ENCODE peak calls at places on chromosome 17, in nine cellular contexts. One of them, this sample, is unnamed.

GRCh38 chr17:77846531-77847085 is 111.9 kb upstream of the TNRC6C start:
- ATAC-seq in activated T-helper 17 cell treated with anti-CD3 and anti-CD28 coated beads, Interleukin-2, amount 50 U/mL, for 72 hours: no peak
- ATAC-seq in left lung: no peak
- ATAC-seq in activated CD8-positive, alpha-beta memory T cell treated with anti-CD3 and anti-CD28 coated beads, Interleukin-2, amount 10 ng/mL, durations not matched to agents 7 days and 5 days: no peak
- ATAC-seq in activated T-cell treated with anti-CD3 and anti-CD28 coated beads, Interleukin-2, amount 50 U/mL, for 72 hours: no peak
- ATAC-seq in T-helper 17 cell: peak; percentile 2
- ATAC-seq in left ventricle myocardium superior: no peak
- ATAC-seq in gastroesophageal sphincter: no peak
- ATAC-seq in activated naive CD4-positive, alpha-beta T cell treated with anti-CD3 and anti-CD28 coated beads, Interleukin-2, amount 50 U/mL, for 72 hours: no peak
- ATAC-seq in this sample: peak; percentile 52

GRCh38 chr17:63530557-63531021 is 7.4 kb downstream of the KCNH6 start:
- ATAC-seq in activated T-helper 17 cell treated with anti-CD3 and anti-CD28 coated beads, Interleukin-2, amount 50 U/mL, for 72 hours: no peak
- ATAC-seq in left lung: no peak
- ATAC-seq in activated CD8-positive, alpha-beta memory T cell treated with anti-CD3 and anti-CD28 coated beads, Interleukin-2, amount 10 ng/mL, durations not matched to agents 7 days and 5 days: no peak
- ATAC-seq in activated T-cell treated with anti-CD3 and anti-CD28 coated beads, Interleukin-2, amount 50 U/mL, for 72 hours: no peak
- ATAC-seq in T-helper 17 cell: no peak
- ATAC-seq in left ventricle myocardium superior: no peak
- ATAC-seq in gastroesophageal sphincter: no peak
- ATAC-seq in activated naive CD4-positive, alpha-beta T cell treated with anti-CD3 and anti-CD28 coated beads, Interleukin-2, amount 50 U/mL, for 72 hours: no peak
- ATAC-seq in this sample: peak; percentile 4

GRCh38 chr17:82231562-82232321 is 2.9 kb downstream of the SLC16A3 start:
- ATAC-seq in activated T-helper 17 cell treated with anti-CD3 and anti-CD28 coated beads, Interleukin-2, amount 50 U/mL, for 72 hours: no peak
- ATAC-seq in left lung: peak; percentile 44
- ATAC-seq in activated CD8-positive, alpha-beta memory T cell treated with anti-CD3 and anti-CD28 coated beads, Interleukin-2, amount 10 ng/mL, durations not matched to agents 7 days and 5 days: no peak
- ATAC-seq in activated T-cell treated with anti-CD3 and anti-CD28 coated beads, Interleukin-2, amount 50 U/mL, for 72 hours: no peak
- ATAC-seq in T-helper 17 cell: no peak
- ATAC-seq in left ventricle myocardium superior: peak; percentile 56
- ATAC-seq in gastroesophageal sphincter: peak; percentile 58
- ATAC-seq in activated naive CD4-positive, alpha-beta T cell treated with anti-CD3 and anti-CD28 coated beads, Interleukin-2, amount 50 U/mL, for 72 hours: no peak
- ATAC-seq in this sample: peak; percentile 1

GRCh38 chr17:9971991-9972390 is 66.9 kb upstream of the RCVRN start:
- ATAC-seq in activated T-helper 17 cell treated with anti-CD3 and anti-CD28 coated beads, Interleukin-2, amount 50 U/mL, for 72 hours: no peak
- ATAC-seq in left lung: peak; percentile 47
- ATAC-seq in activated CD8-positive, alpha-beta memory T cell treated with anti-CD3 and anti-CD28 coated beads, Interleukin-2, amount 10 ng/mL, durations not matched to agents 7 days and 5 days: no peak
- ATAC-seq in activated T-cell treated with anti-CD3 and anti-CD28 coated beads, Interleukin-2, amount 50 U/mL, for 72 hours: no peak
- ATAC-seq in T-helper 17 cell: no peak
- ATAC-seq in left ventricle myocardium superior: peak; percentile 80
- ATAC-seq in gastroesophageal sphincter: peak; percentile 57
- ATAC-seq in activated naive CD4-positive, alpha-beta T cell treated with anti-CD3 and anti-CD28 coated beads, Interleukin-2, amount 50 U/mL, for 72 hours: no peak
- ATAC-seq in this sample: no peak

GRCh38 chr17:35559495-35559894 is 1.1 kb downstream of the SLFN14 start:
- ATAC-seq in activated T-helper 17 cell treated with anti-CD3 and anti-CD28 coated beads, Interleukin-2, amount 50 U/mL, for 72 hours: no peak
- ATAC-seq in left lung: no peak
- ATAC-seq in activated CD8-positive, alpha-beta memory T cell treated with anti-CD3 and anti-CD28 coated beads, Interleukin-2, amount 10 ng/mL, durations not matched to agents 7 days and 5 days: no peak
- ATAC-seq in activated T-cell treated with anti-CD3 and anti-CD28 coated beads, Interleukin-2, amount 50 U/mL, for 72 hours: no peak
- ATAC-seq in T-helper 17 cell: no peak
- ATAC-seq in left ventricle myocardium superior: no peak
- ATAC-seq in gastroesophageal sphincter: no peak
- ATAC-seq in activated naive CD4-positive, alpha-beta T cell treated with anti-CD3 and anti-CD28 coated beads, Interleukin-2, amount 50 U/mL, for 72 hours: no peak
- ATAC-seq in this sample: no peak

GRCh38 chr17:79728908-79729471 is 1.8 kb upstream of the ENPP7 start:
- ATAC-seq in activated T-helper 17 cell treated with anti-CD3 and anti-CD28 coated beads, Interleukin-2, amount 50 U/mL, for 72 hours: peak; percentile 8
- ATAC-seq in left lung: peak; percentile 5
- ATAC-seq in activated CD8-positive, alpha-beta memory T cell treated with anti-CD3 and anti-CD28 coated beads, Interleukin-2, amount 10 ng/mL, durations not matched to agents 7 days and 5 days: peak; percentile 32
- ATAC-seq in activated T-cell treated with anti-CD3 and anti-CD28 coated beads, Interleukin-2, amount 50 U/mL, for 72 hours: peak; percentile 12
- ATAC-seq in T-helper 17 cell: no peak
- ATAC-seq in left ventricle myocardium superior: no peak
- ATAC-seq in gastroesophageal sphincter: peak; percentile 22
- ATAC-seq in activated naive CD4-positive, alpha-beta T cell treated with anti-CD3 and anti-CD28 coated beads, Interleukin-2, amount 50 U/mL, for 72 hours: peak; percentile 24
- ATAC-seq in this sample: no peak

GRCh38 chr17:7538891-7539290 is 10.0 kb upstream of the TNFSF12 start:
- ATAC-seq in activated T-helper 17 cell treated with anti-CD3 and anti-CD28 coated beads, Interleukin-2, amount 50 U/mL, for 72 hours: no peak
- ATAC-seq in left lung: no peak
- ATAC-seq in activated CD8-positive, alpha-beta memory T cell treated with anti-CD3 and anti-CD28 coated beads, Interleukin-2, amount 10 ng/mL, durations not matched to agents 7 days and 5 days: no peak
- ATAC-seq in activated T-cell treated with anti-CD3 and anti-CD28 coated beads, Interleukin-2, amount 50 U/mL, for 72 hours: no peak
- ATAC-seq in T-helper 17 cell: no peak
- ATAC-seq in left ventricle myocardium superior: no peak
- ATAC-seq in gastroesophageal sphincter: no peak
- ATAC-seq in activated naive CD4-positive, alpha-beta T cell treated with anti-CD3 and anti-CD28 coated beads, Interleukin-2, amount 50 U/mL, for 72 hours: no peak
- ATAC-seq in this sample: no peak

GRCh38 chr17:64418506-64419339 is 28.1 kb upstream of the PECAM1 start:
- ATAC-seq in activated T-helper 17 cell treated with anti-CD3 and anti-CD28 coated beads, Interleukin-2, amount 50 U/mL, for 72 hours: peak; percentile 39
- ATAC-seq in left lung: peak; percentile 77
- ATAC-seq in activated CD8-positive, alpha-beta memory T cell treated with anti-CD3 and anti-CD28 coated beads, Interleukin-2, amount 10 ng/mL, durations not matched to agents 7 days and 5 days: peak; percentile 65
- ATAC-seq in activated T-cell treated with anti-CD3 and anti-CD28 coated beads, Interleukin-2, amount 50 U/mL, for 72 hours: peak; percentile 58
- ATAC-seq in T-helper 17 cell: peak; percentile 67
- ATAC-seq in left ventricle myocardium superior: peak; percentile 68
- ATAC-seq in gastroesophageal sphincter: peak; percentile 62
- ATAC-seq in activated naive CD4-positive, alpha-beta T cell treated with anti-CD3 and anti-CD28 coated beads, Interleukin-2, amount 50 U/mL, for 72 hours: peak; percentile 68
- ATAC-seq in this sample: no peak

GRCh38 chr17:81036128-81036891 is 1.4 kb downstream of the BAIAP2 start:
- ATAC-seq in activated T-helper 17 cell treated with anti-CD3 and anti-CD28 coated beads, Interleukin-2, amount 50 U/mL, for 72 hours: no peak
- ATAC-seq in left lung: no peak
- ATAC-seq in activated CD8-positive, alpha-beta memory T cell treated with anti-CD3 and anti-CD28 coated beads, Interleukin-2, amount 10 ng/mL, durations not matched to agents 7 days and 5 days: no peak
- ATAC-seq in activated T-cell treated with anti-CD3 and anti-CD28 coated beads, Interleukin-2, amount 50 U/mL, for 72 hours: no peak
- ATAC-seq in T-helper 17 cell: no peak
- ATAC-seq in left ventricle myocardium superior: no peak
- ATAC-seq in gastroesophageal sphincter: no peak
- ATAC-seq in activated naive CD4-positive, alpha-beta T cell treated with anti-CD3 and anti-CD28 coated beads, Interleukin-2, amount 50 U/mL, for 72 hours: no peak
- ATAC-seq in this sample: no peak

GRCh38 chr17:75869282-75870141 is 8.9 kb downstream of the TRIM47 start:
- ATAC-seq in activated T-helper 17 cell treated with anti-CD3 and anti-CD28 coated beads, Interleukin-2, amount 50 U/mL, for 72 hours: no peak
- ATAC-seq in left lung: peak; percentile 9
- ATAC-seq in activated CD8-positive, alpha-beta memory T cell treated with anti-CD3 and anti-CD28 coated beads, Interleukin-2, amount 10 ng/mL, durations not matched to agents 7 days and 5 days: no peak
- ATAC-seq in activated T-cell treated with anti-CD3 and anti-CD28 coated beads, Interleukin-2, amount 50 U/mL, for 72 hours: no peak
- ATAC-seq in T-helper 17 cell: no peak
- ATAC-seq in left ventricle myocardium superior: peak; percentile 58
- ATAC-seq in gastroesophageal sphincter: peak; percentile 60
- ATAC-seq in activated naive CD4-positive, alpha-beta T cell treated with anti-CD3 and anti-CD28 coated beads, Interleukin-2, amount 50 U/mL, for 72 hours: no peak
- ATAC-seq in this sample: no peak

GRCh38 chr17:36703860-36704266 is 102.5 kb downstream of the MRM1 start:
- ATAC-seq in activated T-helper 17 cell treated with anti-CD3 and anti-CD28 coated beads, Interleukin-2, amount 50 U/mL, for 72 hours: peak; percentile 62
- ATAC-seq in left lung: peak; percentile 80
- ATAC-seq in activated CD8-positive, alpha-beta memory T cell treated with anti-CD3 and anti-CD28 coated beads, Interleukin-2, amount 10 ng/mL, durations not matched to agents 7 days and 5 days: peak; percentile 77
- ATAC-seq in activated T-cell treated with anti-CD3 and anti-CD28 coated beads, Interleukin-2, amount 50 U/mL, for 72 hours: peak; percentile 32
- ATAC-seq in T-helper 17 cell: peak; percentile 70
- ATAC-seq in left ventricle myocardium superior: peak; percentile 65
- ATAC-seq in gastroesophageal sphincter: no peak
- ATAC-seq in activated naive CD4-positive, alpha-beta T cell treated with anti-CD3 and anti-CD28 coated beads, Interleukin-2, amount 50 U/mL, for 72 hours: peak; percentile 71
- ATAC-seq in this sample: no peak

GRCh38 chr17:66713533-66714042 is 121.3 kb upstream of the CACNG5 start:
- ATAC-seq in activated T-helper 17 cell treated with anti-CD3 and anti-CD28 coated beads, Interleukin-2, amount 50 U/mL, for 72 hours: peak; percentile 82
- ATAC-seq in left lung: no peak
- ATAC-seq in activated CD8-positive, alpha-beta memory T cell treated with anti-CD3 and anti-CD28 coated beads, Interleukin-2, amount 10 ng/mL, durations not matched to agents 7 days and 5 days: peak; percentile 82
- ATAC-seq in activated T-cell treated with anti-CD3 and anti-CD28 coated beads, Interleukin-2, amount 50 U/mL, for 72 hours: peak; percentile 73
- ATAC-seq in T-helper 17 cell: no peak
- ATAC-seq in left ventricle myocardium superior: peak; percentile 85
- ATAC-seq in gastroesophageal sphincter: no peak
- ATAC-seq in activated naive CD4-positive, alpha-beta T cell treated with anti-CD3 and anti-CD28 coated beads, Interleukin-2, amount 50 U/mL, for 72 hours: peak; percentile 69
- ATAC-seq in this sample: peak; percentile 48

GRCh38 chr17:77318491-77319210 is 177.9 kb downstream of the SEC14L1 start:
- ATAC-seq in activated T-helper 17 cell treated with anti-CD3 and anti-CD28 coated beads, Interleukin-2, amount 50 U/mL, for 72 hours: no peak
- ATAC-seq in left lung: peak; percentile 3
- ATAC-seq in activated CD8-positive, alpha-beta memory T cell treated with anti-CD3 and anti-CD28 coated beads, Interleukin-2, amount 10 ng/mL, durations not matched to agents 7 days and 5 days: peak; percentile 12
- ATAC-seq in activated T-cell treated with anti-CD3 and anti-CD28 coated beads, Interleukin-2, amount 50 U/mL, for 72 hours: no peak
- ATAC-seq in T-helper 17 cell: peak; percentile 8
- ATAC-seq in left ventricle myocardium superior: peak; percentile 6
- ATAC-seq in gastroesophageal sphincter: no peak
- ATAC-seq in activated naive CD4-positive, alpha-beta T cell treated with anti-CD3 and anti-CD28 coated beads, Interleukin-2, amount 50 U/mL, for 72 hours: peak; percentile 21
- ATAC-seq in this sample: no peak

GRCh38 chr17:61729690-61730268 is 133.5 kb downstream of the BRIP1 start:
- ATAC-seq in activated T-helper 17 cell treated with anti-CD3 and anti-CD28 coated beads, Interleukin-2, amount 50 U/mL, for 72 hours: no peak
- ATAC-seq in left lung: no peak
- ATAC-seq in activated CD8-positive, alpha-beta memory T cell treated with anti-CD3 and anti-CD28 coated beads, Interleukin-2, amount 10 ng/mL, durations not matched to agents 7 days and 5 days: no peak
- ATAC-seq in activated T-cell treated with anti-CD3 and anti-CD28 coated beads, Interleukin-2, amount 50 U/mL, for 72 hours: no peak
- ATAC-seq in T-helper 17 cell: no peak
- ATAC-seq in left ventricle myocardium superior: no peak
- ATAC-seq in gastroesophageal sphincter: no peak
- ATAC-seq in activated naive CD4-positive, alpha-beta T cell treated with anti-CD3 and anti-CD28 coated beads, Interleukin-2, amount 50 U/mL, for 72 hours: no peak
- ATAC-seq in this sample: no peak

GRCh38 chr17:73342549-73343167 is 30.9 kb upstream of the CDC42EP4 start:
- ATAC-seq in activated T-helper 17 cell treated with anti-CD3 and anti-CD28 coated beads, Interleukin-2, amount 50 U/mL, for 72 hours: no peak
- ATAC-seq in left lung: peak; percentile 5
- ATAC-seq in activated CD8-positive, alpha-beta memory T cell treated with anti-CD3 and anti-CD28 coated beads, Interleukin-2, amount 10 ng/mL, durations not matched to agents 7 days and 5 days: no peak
- ATAC-seq in activated T-cell treated with anti-CD3 and anti-CD28 coated beads, Interleukin-2, amount 50 U/mL, for 72 hours: no peak
- ATAC-seq in T-helper 17 cell: no peak
- ATAC-seq in left ventricle myocardium superior: peak; percentile 11
- ATAC-seq in gastroesophageal sphincter: no peak
- ATAC-seq in activated naive CD4-positive, alpha-beta T cell treated with anti-CD3 and anti-CD28 coated beads, Interleukin-2, amount 50 U/mL, for 72 hours: no peak
- ATAC-seq in this sample: no peak

GRCh38 chr17:18203308-18203707 is 19.7 kb downstream of the ALKBH5 start:
- ATAC-seq in activated T-helper 17 cell treated with anti-CD3 and anti-CD28 coated beads, Interleukin-2, amount 50 U/mL, for 72 hours: no peak
- ATAC-seq in left lung: no peak
- ATAC-seq in activated CD8-positive, alpha-beta memory T cell treated with anti-CD3 and anti-CD28 coated beads, Interleukin-2, amount 10 ng/mL, durations not matched to agents 7 days and 5 days: no peak
- ATAC-seq in activated T-cell treated with anti-CD3 and anti-CD28 coated beads, Interleukin-2, amount 50 U/mL, for 72 hours: no peak
- ATAC-seq in T-helper 17 cell: no peak
- ATAC-seq in left ventricle myocardium superior: peak; percentile 7
- ATAC-seq in gastroesophageal sphincter: no peak
- ATAC-seq in activated naive CD4-positive, alpha-beta T cell treated with anti-CD3 and anti-CD28 coated beads, Interleukin-2, amount 50 U/mL, for 72 hours: no peak
- ATAC-seq in this sample: no peak

GRCh38 chr17:56831364-56832095 is 2.2 kb downstream of the C17orf67 start:
- ATAC-seq in activated T-helper 17 cell treated with anti-CD3 and anti-CD28 coated beads, Interleukin-2, amount 50 U/mL, for 72 hours: no peak
- ATAC-seq in left lung: no peak
- ATAC-seq in activated CD8-positive, alpha-beta memory T cell treated with anti-CD3 and anti-CD28 coated beads, Interleukin-2, amount 10 ng/mL, durations not matched to agents 7 days and 5 days: no peak
- ATAC-seq in activated T-cell treated with anti-CD3 and anti-CD28 coated beads, Interleukin-2, amount 50 U/mL, for 72 hours: no peak
- ATAC-seq in T-helper 17 cell: no peak
- ATAC-seq in left ventricle myocardium superior: no peak
- ATAC-seq in gastroesophageal sphincter: no peak
- ATAC-seq in activated naive CD4-positive, alpha-beta T cell treated with anti-CD3 and anti-CD28 coated beads, Interleukin-2, amount 50 U/mL, for 72 hours: no peak
- ATAC-seq in this sample: no peak

GRCh38 chr17:68693896-68694295 is 92.7 kb upstream of the FAM20A start:
- ATAC-seq in activated T-helper 17 cell treated with anti-CD3 and anti-CD28 coated beads, Interleukin-2, amount 50 U/mL, for 72 hours: no peak
- ATAC-seq in left lung: no peak
- ATAC-seq in activated CD8-positive, alpha-beta memory T cell treated with anti-CD3 and anti-CD28 coated beads, Interleukin-2, amount 10 ng/mL, durations not matched to agents 7 days and 5 days: no peak
- ATAC-seq in activated T-cell treated with anti-CD3 and anti-CD28 coated beads, Interleukin-2, amount 50 U/mL, for 72 hours: no peak
- ATAC-seq in T-helper 17 cell: no peak
- ATAC-seq in left ventricle myocardium superior: no peak
- ATAC-seq in gastroesophageal sphincter: no peak
- ATAC-seq in activated naive CD4-positive, alpha-beta T cell treated with anti-CD3 and anti-CD28 coated beads, Interleukin-2, amount 50 U/mL, for 72 hours: no peak
- ATAC-seq in this sample: no peak

GRCh38 chr17:75927286-75927922 is 13.4 kb downstream of the FBF1 start:
- ATAC-seq in activated T-helper 17 cell treated with anti-CD3 and anti-CD28 coated beads, Interleukin-2, amount 50 U/mL, for 72 hours: no peak
- ATAC-seq in left lung: peak; percentile 86
- ATAC-seq in activated CD8-positive, alpha-beta memory T cell treated with anti-CD3 and anti-CD28 coated beads, Interleukin-2, amount 10 ng/mL, durations not matched to agents 7 days and 5 days: no peak
- ATAC-seq in activated T-cell treated with anti-CD3 and anti-CD28 coated beads, Interleukin-2, amount 50 U/mL, for 72 hours: no peak
- ATAC-seq in T-helper 17 cell: no peak
- ATAC-seq in left ventricle myocardium superior: peak; percentile 46
- ATAC-seq in gastroesophageal sphincter: no peak
- ATAC-seq in activated naive CD4-positive, alpha-beta T cell treated with anti-CD3 and anti-CD28 coated beads, Interleukin-2, amount 50 U/mL, for 72 hours: no peak
- ATAC-seq in this sample: no peak

GRCh38 chr17:54269886-54270285 is 447.2 kb downstream of the KIF2B start:
- ATAC-seq in activated T-helper 17 cell treated with anti-CD3 and anti-CD28 coated beads, Interleukin-2, amount 50 U/mL, for 72 hours: no peak
- ATAC-seq in left lung: no peak
- ATAC-seq in activated CD8-positive, alpha-beta memory T cell treated with anti-CD3 and anti-CD28 coated beads, Interleukin-2, amount 10 ng/mL, durations not matched to agents 7 days and 5 days: no peak
- ATAC-seq in activated T-cell treated with anti-CD3 and anti-CD28 coated beads, Interleukin-2, amount 50 U/mL, for 72 hours: no peak
- ATAC-seq in T-helper 17 cell: no peak
- ATAC-seq in left ventricle myocardium superior: no peak
- ATAC-seq in gastroesophageal sphincter: no peak
- ATAC-seq in activated naive CD4-positive, alpha-beta T cell treated with anti-CD3 and anti-CD28 coated beads, Interleukin-2, amount 50 U/mL, for 72 hours: no peak
- ATAC-seq in this sample: no peak

GRCh38 chr17:47316316-47316715 is 7.4 kb upstream of the EFCAB13 start:
- ATAC-seq in activated T-helper 17 cell treated with anti-CD3 and anti-CD28 coated beads, Interleukin-2, amount 50 U/mL, for 72 hours: no peak
- ATAC-seq in left lung: peak; percentile 42
- ATAC-seq in activated CD8-positive, alpha-beta memory T cell treated with anti-CD3 and anti-CD28 coated beads, Interleukin-2, amount 10 ng/mL, durations not matched to agents 7 days and 5 days: no peak
- ATAC-seq in activated T-cell treated with anti-CD3 and anti-CD28 coated beads, Interleukin-2, amount 50 U/mL, for 72 hours: no peak
- ATAC-seq in T-helper 17 cell: no peak
- ATAC-seq in left ventricle myocardium superior: peak; percentile 60
- ATAC-seq in gastroesophageal sphincter: peak; percentile 75
- ATAC-seq in activated naive CD4-positive, alpha-beta T cell treated with anti-CD3 and anti-CD28 coated beads, Interleukin-2, amount 50 U/mL, for 72 hours: no peak
- ATAC-seq in this sample: no peak

GRCh38 chr17:17453088-17453487 is 23.7 kb upstream of the MED9 start:
- ATAC-seq in activated T-helper 17 cell treated with anti-CD3 and anti-CD28 coated beads, Interleukin-2, amount 50 U/mL, for 72 hours: no peak
- ATAC-seq in left lung: no peak
- ATAC-seq in activated CD8-positive, alpha-beta memory T cell treated with anti-CD3 and anti-CD28 coated beads, Interleukin-2, amount 10 ng/mL, durations not matched to agents 7 days and 5 days: no peak
- ATAC-seq in activated T-cell treated with anti-CD3 and anti-CD28 coated beads, Interleukin-2, amount 50 U/mL, for 72 hours: no peak
- ATAC-seq in T-helper 17 cell: no peak
- ATAC-seq in left ventricle myocardium superior: no peak
- ATAC-seq in gastroesophageal sphincter: no peak
- ATAC-seq in activated naive CD4-positive, alpha-beta T cell treated with anti-CD3 and anti-CD28 coated beads, Interleukin-2, amount 50 U/mL, for 72 hours: no peak
- ATAC-seq in this sample: no peak

GRCh38 chr17:13346081-13346533 is 255.6 kb downstream of the HS3ST3A1 start:
- ATAC-seq in activated T-helper 17 cell treated with anti-CD3 and anti-CD28 coated beads, Interleukin-2, amount 50 U/mL, for 72 hours: peak; percentile 60
- ATAC-seq in left lung: peak; percentile 70
- ATAC-seq in activated CD8-positive, alpha-beta memory T cell treated with anti-CD3 and anti-CD28 coated beads, Interleukin-2, amount 10 ng/mL, durations not matched to agents 7 days and 5 days: no peak
- ATAC-seq in activated T-cell treated with anti-CD3 and anti-CD28 coated beads, Interleukin-2, amount 50 U/mL, for 72 hours: peak; percentile 43
- ATAC-seq in T-helper 17 cell: no peak
- ATAC-seq in left ventricle myocardium superior: no peak
- ATAC-seq in gastroesophageal sphincter: no peak
- ATAC-seq in activated naive CD4-positive, alpha-beta T cell treated with anti-CD3 and anti-CD28 coated beads, Interleukin-2, amount 50 U/mL, for 72 hours: peak; percentile 27
- ATAC-seq in this sample: peak; percentile 24

GRCh38 chr17:15514469-15514868 is 47.0 kb upstream of the CDRT4 start:
- ATAC-seq in activated T-helper 17 cell treated with anti-CD3 and anti-CD28 coated beads, Interleukin-2, amount 50 U/mL, for 72 hours: no peak
- ATAC-seq in left lung: peak; percentile 63
- ATAC-seq in activated CD8-positive, alpha-beta memory T cell treated with anti-CD3 and anti-CD28 coated beads, Interleukin-2, amount 10 ng/mL, durations not matched to agents 7 days and 5 days: no peak
- ATAC-seq in activated T-cell treated with anti-CD3 and anti-CD28 coated beads, Interleukin-2, amount 50 U/mL, for 72 hours: no peak
- ATAC-seq in T-helper 17 cell: no peak
- ATAC-seq in left ventricle myocardium superior: no peak
- ATAC-seq in gastroesophageal sphincter: no peak
- ATAC-seq in activated naive CD4-positive, alpha-beta T cell treated with anti-CD3 and anti-CD28 coated beads, Interleukin-2, amount 50 U/mL, for 72 hours: no peak
- ATAC-seq in this sample: no peak

GRCh38 chr17:73717690-73718089 is 73.4 kb upstream of the SDK2 start:
- ATAC-seq in activated T-helper 17 cell treated with anti-CD3 and anti-CD28 coated beads, Interleukin-2, amount 50 U/mL, for 72 hours: no peak
- ATAC-seq in left lung: no peak
- ATAC-seq in activated CD8-positive, alpha-beta memory T cell treated with anti-CD3 and anti-CD28 coated beads, Interleukin-2, amount 10 ng/mL, durations not matched to agents 7 days and 5 days: no peak
- ATAC-seq in activated T-cell treated with anti-CD3 and anti-CD28 coated beads, Interleukin-2, amount 50 U/mL, for 72 hours: no peak
- ATAC-seq in T-helper 17 cell: no peak
- ATAC-seq in left ventricle myocardium superior: no peak
- ATAC-seq in gastroesophageal sphincter: no peak
- ATAC-seq in activated naive CD4-positive, alpha-beta T cell treated with anti-CD3 and anti-CD28 coated beads, Interleukin-2, amount 50 U/mL, for 72 hours: no peak
- ATAC-seq in this sample: no peak

GRCh38 chr17:77382966-77383612 is 242.3 kb downstream of the SEC14L1 start:
- ATAC-seq in activated T-helper 17 cell treated with anti-CD3 and anti-CD28 coated beads, Interleukin-2, amount 50 U/mL, for 72 hours: no peak
- ATAC-seq in left lung: peak; percentile 19
- ATAC-seq in activated CD8-positive, alpha-beta memory T cell treated with anti-CD3 and anti-CD28 coated beads, Interleukin-2, amount 10 ng/mL, durations not matched to agents 7 days and 5 days: no peak
- ATAC-seq in activated T-cell treated with anti-CD3 and anti-CD28 coated beads, Interleukin-2, amount 50 U/mL, for 72 hours: no peak
- ATAC-seq in T-helper 17 cell: no peak
- ATAC-seq in left ventricle myocardium superior: peak; percentile 9
- ATAC-seq in gastroesophageal sphincter: peak; percentile 50
- ATAC-seq in activated naive CD4-positive, alpha-beta T cell treated with anti-CD3 and anti-CD28 coated beads, Interleukin-2, amount 50 U/mL, for 72 hours: no peak
- ATAC-seq in this sample: no peak

GRCh38 chr17:48564200-48565023 is 13.7 kb downstream of the HOXB4 start:
- ATAC-seq in activated T-helper 17 cell treated with anti-CD3 and anti-CD28 coated beads, Interleukin-2, amount 50 U/mL, for 72 hours: no peak
- ATAC-seq in left lung: no peak
- ATAC-seq in activated CD8-positive, alpha-beta memory T cell treated with anti-CD3 and anti-CD28 coated beads, Interleukin-2, amount 10 ng/mL, durations not matched to agents 7 days and 5 days: no peak
- ATAC-seq in activated T-cell treated with anti-CD3 and anti-CD28 coated beads, Interleukin-2, amount 50 U/mL, for 72 hours: peak; percentile 21
- ATAC-seq in T-helper 17 cell: no peak
- ATAC-seq in left ventricle myocardium superior: no peak
- ATAC-seq in gastroesophageal sphincter: peak; percentile 66
- ATAC-seq in activated naive CD4-positive, alpha-beta T cell treated with anti-CD3 and anti-CD28 coated beads, Interleukin-2, amount 50 U/mL, for 72 hours: no peak
- ATAC-seq in this sample: peak; percentile 51

GRCh38 chr17:62625870-62626200 is 1.6 kb upstream of the MRC2 start:
- ATAC-seq in activated T-helper 17 cell treated with anti-CD3 and anti-CD28 coated beads, Interleukin-2, amount 50 U/mL, for 72 hours: no peak
- ATAC-seq in left lung: no peak
- ATAC-seq in activated CD8-positive, alpha-beta memory T cell treated with anti-CD3 and anti-CD28 coated beads, Interleukin-2, amount 10 ng/mL, durations not matched to agents 7 days and 5 days: no peak
- ATAC-seq in activated T-cell treated with anti-CD3 and anti-CD28 coated beads, Interleukin-2, amount 50 U/mL, for 72 hours: no peak
- ATAC-seq in T-helper 17 cell: no peak
- ATAC-seq in left ventricle myocardium superior: peak; percentile 35
- ATAC-seq in gastroesophageal sphincter: no peak
- ATAC-seq in activated naive CD4-positive, alpha-beta T cell treated with anti-CD3 and anti-CD28 coated beads, Interleukin-2, amount 50 U/mL, for 72 hours: no peak
- ATAC-seq in this sample: no peak

GRCh38 chr17:46819906-46820351 is 1.4 kb upstream of the WNT3 start:
- ATAC-seq in activated T-helper 17 cell treated with anti-CD3 and anti-CD28 coated beads, Interleukin-2, amount 50 U/mL, for 72 hours: no peak
- ATAC-seq in left lung: no peak
- ATAC-seq in activated CD8-positive, alpha-beta memory T cell treated with anti-CD3 and anti-CD28 coated beads, Interleukin-2, amount 10 ng/mL, durations not matched to agents 7 days and 5 days: no peak
- ATAC-seq in activated T-cell treated with anti-CD3 and anti-CD28 coated beads, Interleukin-2, amount 50 U/mL, for 72 hours: no peak
- ATAC-seq in T-helper 17 cell: no peak
- ATAC-seq in left ventricle myocardium superior: no peak
- ATAC-seq in gastroesophageal sphincter: no peak
- ATAC-seq in activated naive CD4-positive, alpha-beta T cell treated with anti-CD3 and anti-CD28 coated beads, Interleukin-2, amount 50 U/mL, for 72 hours: no peak
- ATAC-seq in this sample: no peak

GRCh38 chr17:63842173-63842539 is 329 bp downstream of the SMARCD2 start:
- ATAC-seq in activated T-helper 17 cell treated with anti-CD3 and anti-CD28 coated beads, Interleukin-2, amount 50 U/mL, for 72 hours: peak; percentile 20
- ATAC-seq in left lung: peak; percentile 2
- ATAC-seq in activated CD8-positive, alpha-beta memory T cell treated with anti-CD3 and anti-CD28 coated beads, Interleukin-2, amount 10 ng/mL, durations not matched to agents 7 days and 5 days: peak; percentile 32
- ATAC-seq in activated T-cell treated with anti-CD3 and anti-CD28 coated beads, Interleukin-2, amount 50 U/mL, for 72 hours: peak; percentile 35
- ATAC-seq in T-helper 17 cell: peak; percentile 26
- ATAC-seq in left ventricle myocardium superior: no peak
- ATAC-seq in gastroesophageal sphincter: peak; percentile 3
- ATAC-seq in activated naive CD4-positive, alpha-beta T cell treated with anti-CD3 and anti-CD28 coated beads, Interleukin-2, amount 50 U/mL, for 72 hours: peak; percentile 30
- ATAC-seq in this sample: peak; percentile 66

GRCh38 chr17:72465191-72466024 is 344.6 kb downstream of the SOX9 start:
- ATAC-seq in activated T-helper 17 cell treated with anti-CD3 and anti-CD28 coated beads, Interleukin-2, amount 50 U/mL, for 72 hours: no peak
- ATAC-seq in left lung: peak; percentile 72
- ATAC-seq in activated CD8-positive, alpha-beta memory T cell treated with anti-CD3 and anti-CD28 coated beads, Interleukin-2, amount 10 ng/mL, durations not matched to agents 7 days and 5 days: no peak
- ATAC-seq in activated T-cell treated with anti-CD3 and anti-CD28 coated beads, Interleukin-2, amount 50 U/mL, for 72 hours: no peak
- ATAC-seq in T-helper 17 cell: no peak
- ATAC-seq in left ventricle myocardium superior: no peak
- ATAC-seq in gastroesophageal sphincter: no peak
- ATAC-seq in activated naive CD4-positive, alpha-beta T cell treated with anti-CD3 and anti-CD28 coated beads, Interleukin-2, amount 50 U/mL, for 72 hours: no peak
- ATAC-seq in this sample: peak; percentile 52

This sample was measured in stimulated activated memory B cell treated with anti-CD40 and anti-IgM and Interleukin-4, amounts not matched to agents 10 μg/mL and 1 μg/mL and 100 μg/mL, for 72 hours.